ENCODE peak calls at places on chromosomes 4 and X, in nine cellular contexts. G is Peyer's patch; M is right atrium auricular region; A is GM23248; X is lung; N is naive thymus-derived CD4-positive, alpha-beta T cell; D is effector memory CD4-positive, alpha-beta T cell; R is A549; B is neural progenitor cell. P is an unnamed sample. For H3K4me1, the result is how much of the 10 kb centered on the place peaks cover.

GRCh38 chr4:54378461-54378860 is 149.4 kb downstream of the PDGFRA start:
- DNase-seq in G (no peak), M (no peak), A (peak), X (no peak), N (no peak), D (no peak), R (no peak), B (no peak), P (no peak)

GRCh38 chr4:3220586-3221494 is 28.1 kb upstream of the MSANTD1 start:
- DNase-seq in G (no peak), M (no peak), A (no peak), X (no peak), N (no peak), D (no peak), R (no peak), B (no peak), P (no peak)

GRCh38 chr4:17236686-17237085 is 275.2 kb downstream of the QDPR start:
- DNase-seq in G (no peak), M (no peak), A (peak), X (no peak), N (no peak), D (no peak), R (no peak), B (no peak), P (no peak)

GRCh38 chr4:7129871-7130609 is 62.2 kb upstream of the GRPEL1 start:
- DNase-seq in G (no peak), M (no peak), A (no peak), X (no peak), N (no peak), D (no peak), R (no peak), B (no peak), P (no peak)

GRCh38 chr4:13654158-13654797 is 26.8 kb upstream of the BOD1L1 start:
- DNase-seq in G (peak), M (peak), A (peak), X (peak), N (peak), D (peak), R (peak), B (peak), P (peak)

GRCh38 chr4:11228575-11228974 is 200.1 kb downstream of the HS3ST1 start:
- DNase-seq in G (no peak), M (no peak), A (no peak), X (no peak), N (no peak), D (no peak), R (no peak), B (no peak), P (no peak)

GRCh38 chr4:144674711-144675110 is 28.8 kb downstream of the HHIP start:
- DNase-seq in G (no peak), M (no peak), A (no peak), X (no peak), N (no peak), D (no peak), R (no peak), B (no peak), P (no peak)

GRCh38 chr4:83075696-83076095 is 38.8 kb downstream of the PLAC8 start:
- DNase-seq in G (no peak), M (no peak), A (peak), X (no peak), N (no peak), D (no peak), R (no peak), B (no peak), P (no peak)

GRCh38 chr4:4427478-4427870 is 40.6 kb downstream of the NSG1 start:
- DNase-seq in G (no peak), M (no peak), A (no peak), X (no peak), N (no peak), D (no peak), R (no peak), B (no peak), P (no peak)

GRCh38 chr4:113328514-113328913 is 279.1 kb downstream of the ANK2 start:
- DNase-seq in G (no peak), M (no peak), A (peak), X (no peak), N (no peak), D (no peak), R (peak), B (peak), P (no peak)

GRCh38 chr4:114136067-114136466 is 156.6 kb upstream of the ARSJ start:
- DNase-seq in G (no peak), M (no peak), A (peak), X (no peak), N (no peak), D (no peak), R (no peak), B (no peak), P (no peak)

GRCh38 chr4:3805026-3805425 is 38.8 kb downstream of the ADRA2C start:
- DNase-seq in G (no peak), M (no peak), A (no peak), X (no peak), N (no peak), D (no peak), R (no peak), B (no peak), P (no peak)

GRCh38 chrX:6228720-6229119 is at the start of gene NLGN4X:
- DNase-seq in G (no peak), M (no peak), A (no peak), X (no peak), N (no peak), D (no peak), R (no peak), B (peak), P (no peak)

GRCh38 chrX:10199212-10199611 is 42.4 kb downstream of the CLCN4 start:
- DNase-seq in G (peak), M (no peak), A (peak), X (peak), N (no peak), D (no peak), R (no peak), B (no peak), P (no peak)

GRCh38 chrX:1316527-1316926 is 20.1 kb upstream of the IL3RA start:
- DNase-seq in G (peak), M (peak), A (no peak), X (peak), N (no peak), D (no peak), R (no peak), B (no peak), P (peak)

GRCh38 chr4:187118731-187119130 is 395.1 kb upstream of the FAT1 start:
- DNase-seq in G (no peak), M (no peak), A (no peak), X (no peak), N (no peak), D (no peak), R (no peak), B (no peak), P (no peak)

GRCh38 chrX:140589657-140590056 is 84.8 kb upstream of the SOX3 start:
- DNase-seq in G (no peak), M (no peak), A (no peak), X (no peak), N (no peak), D (no peak), R (no peak), B (no peak), P (no peak)

GRCh38 chrX:46579250-46579649 is 5.7 kb downstream of the CHST7 start:
- DNase-seq in G (no peak), M (no peak), A (no peak), X (no peak), N (no peak), D (no peak), R (no peak), B (no peak), P (no peak)
- H3K4me1 ChIP-seq in G (under half), M (under half), A (under half), X (under half), N (under half), D (under half), R (under half), B (under half), P (under half)

DNA sequence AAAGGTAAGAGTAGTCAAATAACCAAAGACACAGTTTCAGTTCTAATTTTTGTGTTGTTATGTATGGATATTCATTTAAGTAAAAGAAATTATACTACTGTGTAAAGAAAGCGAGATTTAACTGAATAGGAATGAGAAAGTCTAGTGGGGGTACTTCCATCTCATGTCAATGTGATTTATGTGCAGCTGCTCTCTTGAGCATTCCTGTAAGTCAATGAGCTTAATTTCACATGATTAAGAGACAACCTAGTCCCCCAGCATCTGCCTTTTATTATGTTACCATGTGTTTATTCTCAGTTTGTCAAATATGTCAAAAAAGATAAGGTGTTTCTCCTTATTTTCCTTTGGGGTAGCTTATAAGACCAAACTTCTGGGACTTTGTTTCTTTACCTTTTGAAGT is 207.5 kb downstream of the IL1RAPL1 start:
- DNase-seq in G (no peak), M (no peak), A (no peak), X (no peak), N (no peak), D (no peak), R (no peak), B (no peak), P (no peak)
- H3K4me1 ChIP-seq in G (under half), M (under half), A (under half), X (under half), N (under half), D (under half), R (under half), B (under half), P (under half)

GRCh38 chrX:101370888-101371504 is 15.0 kb downstream of the BTK start:
- DNase-seq in G (no peak), M (no peak), A (no peak), X (no peak), N (no peak), D (no peak), R (no peak), B (no peak), P (no peak)

GRCh38 chrX:101368800-101369199 is 17.2 kb downstream of the BTK start:
- DNase-seq in G (no peak), M (no peak), A (no peak), X (no peak), N (no peak), D (no peak), R (no peak), B (no peak), P (no peak)

GRCh38 chrX:101369687-101370086 is 16.3 kb downstream of the BTK start:
- DNase-seq in G (no peak), M (no peak), A (no peak), X (no peak), N (no peak), D (no peak), R (no peak), B (no peak), P (no peak)
- H3K4me1 ChIP-seq in G (under half), M (under half), A (under half), X (under half), N (under half), D (under half), R (under half), B (under half), P (under half)

DNA sequence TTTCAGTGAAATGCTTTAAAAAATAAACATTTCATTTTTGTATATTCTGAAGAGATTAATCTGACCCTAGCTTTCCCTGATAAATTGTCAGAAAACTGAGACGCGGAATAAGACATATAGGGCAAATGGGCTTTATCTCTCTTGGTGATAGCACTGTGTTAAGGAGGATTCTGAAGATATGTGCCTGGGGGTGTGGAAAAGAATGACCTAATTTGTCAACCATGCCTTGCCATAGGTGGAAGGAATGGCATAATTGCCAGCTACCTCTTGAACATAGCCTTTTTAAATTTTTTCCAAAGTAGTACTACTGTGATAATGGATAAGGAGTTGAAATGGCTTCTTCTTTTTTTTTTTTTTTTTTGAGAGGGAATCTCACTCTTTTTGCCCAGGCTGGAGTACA is 11.7 kb downstream of the JADE1 start:
- DNase-seq in G (no peak), M (no peak), A (no peak), X (no peak), N (no peak), D (no peak), R (no peak), B (no peak), P (no peak)
- H3K4me1 ChIP-seq in G (under half), M (under half), A (half or more), X (under half), N (under half), D (under half), R (half or more), B (under half), P (under half)

DNA sequence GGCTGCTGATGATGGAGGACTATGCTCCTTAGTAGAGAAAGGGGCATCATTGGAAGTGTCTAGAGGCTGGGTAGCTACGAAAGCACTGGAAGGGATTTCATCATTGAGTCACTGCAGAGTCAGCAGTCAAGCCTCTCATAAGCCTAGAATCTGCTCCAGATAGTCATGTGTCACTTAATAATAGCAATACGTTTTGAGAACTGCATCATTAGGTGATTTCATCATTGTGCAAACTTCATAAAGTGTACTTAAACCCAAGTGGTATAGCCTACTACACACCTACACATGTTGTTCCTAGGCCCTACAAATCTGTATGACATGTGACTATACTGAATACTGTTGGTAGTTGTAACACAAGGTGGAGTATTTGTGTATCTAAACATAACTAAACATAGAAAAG is 165.6 kb downstream of the PTTG2 start:
- DNase-seq in G (no peak), M (no peak), A (peak), X (no peak), N (no peak), D (no peak), R (no peak), B (no peak), P (no peak)
- H3K4me1 ChIP-seq in G (under half), M (under half), A (under half), X (under half), N (under half), D (under half), R (under half), B (half or more), P (under half)

P was measured in colonic mucosa.